ENCODE peak calls at places on chromosome X, in four cellular contexts. U is HepG2, Z is WTC11, Y is K562. G is an unnamed sample.

GRCh38 chrX:135543924-135544323 is 23.5 kb downstream of the INTS6L start:
- DNase-seq in U (no peak), Z (peak), Y (peak), G (no peak)

GRCh38 chrX:133986008-133986683 is 752 bp upstream of the GPC3 start:
- DNase-seq in U (no peak), Z (no peak), Y (no peak), G (no peak)

GRCh38 chrX:64975491-64975890 is 759 bp downstream of the ZC4H2 start:
- DNase-seq in U (peak), Z (peak), Y (no peak), G (peak)

GRCh38 chrX:46308106-46308505 is 237.1 kb downstream of the ZNF674 start:
- DNase-seq in U (no peak), Z (no peak), Y (no peak), G (no peak)

GRCh38 chrX:148337873-148338272 is 162.5 kb upstream of the AFF2 start:
- DNase-seq in U (no peak), Z (no peak), Y (no peak), G (no peak)

GRCh38 chrX:53087378-53087777 is 5.2 kb downstream of the TSPYL2 start:
- DNase-seq in U (no peak), Z (no peak), Y (no peak), G (no peak)

GRCh38 chrX:151981129-151981528 is 6.7 kb upstream of the GABRE start:
- DNase-seq in U (no peak), Z (no peak), Y (no peak), G (no peak)

GRCh38 chrX:115679460-115679859 is 118.5 kb downstream of the PLS3 start:
- DNase-seq in U (peak), Z (no peak), Y (peak), G (peak)

GRCh38 chrX:139877710-139878414 is 55.0 kb downstream of the ATP11C start:
- DNase-seq in U (no peak), Z (no peak), Y (peak), G (no peak)

GRCh38 chrX:119042040-119042439 is 30.8 kb upstream of the CT47C1 start:
- DNase-seq in U (no peak), Z (no peak), Y (no peak), G (no peak)

GRCh38 chrX:130772313-130773140 is 130.5 kb downstream of the ENOX2 start:
- DNase-seq in U (peak), Z (no peak), Y (peak), G (peak)

GRCh38 chrX:45449982-45450381 is 249.3 kb upstream of the DIPK2B start:
- DNase-seq in U (no peak), Z (no peak), Y (no peak), G (no peak)

GRCh38 chrX:30904632-30905031 is 15.6 kb upstream of the TAB3 start:
- DNase-seq in U (no peak), Z (no peak), Y (no peak), G (no peak)

GRCh38 chrX:23610491-23610890 is 56.8 kb upstream of the PRDX4 start:
- DNase-seq in U (no peak), Z (no peak), Y (no peak), G (no peak)

GRCh38 chrX:149643496-149643895 is 11.9 kb upstream of the TMEM185A start:
- DNase-seq in U (no peak), Z (no peak), Y (no peak), G (no peak)

GRCh38 chrX:71927040-71927439 is 16.4 kb downstream of the NHSL2 start:
- DNase-seq in U (no peak), Z (no peak), Y (no peak), G (no peak)

GRCh38 chrX:148722966-148723365 is 222.5 kb downstream of the AFF2 start:
- DNase-seq in U (no peak), Z (no peak), Y (no peak), G (no peak)

GRCh38 chrX:39196192-39197102 is 395.2 kb downstream of the MID1IP1 start:
- DNase-seq in U (no peak), Z (no peak), Y (peak), G (no peak)

GRCh38 chrX:46446727-46447378 is 98.4 kb downstream of the ZNF674 start:
- DNase-seq in U (peak), Z (peak), Y (peak), G (peak)

GRCh38 chrX:526295-527224 is 104.0 kb upstream of the SHOX start:
- DNase-seq in U (peak), Z (no peak), Y (no peak), G (no peak)

GRCh38 chrX:115259238-115259875 is 25.5 kb upstream of the LRCH2 start:
- DNase-seq in U (no peak), Z (no peak), Y (peak), G (peak)

GRCh38 chrX:131271274-131271673 is 17.8 kb downstream of the IGSF1 start:
- DNase-seq in U (no peak), Z (no peak), Y (no peak), G (no peak)

GRCh38 chrX:86002076-86002896 is 45.1 kb downstream of the CHM start:
- DNase-seq in U (peak), Z (peak), Y (peak), G (no peak)

GRCh38 chrX:11531226-11531625 is 134.5 kb downstream of the ARHGAP6 start:
- DNase-seq in U (no peak), Z (no peak), Y (peak), G (no peak)

GRCh38 chrX:130974323-130974722 is 71.3 kb upstream of the ENOX2 start:
- DNase-seq in U (no peak), Z (no peak), Y (peak), G (no peak)

GRCh38 chrX:133402042-133402453 is 13.2 kb downstream of the GPC4 start:
- DNase-seq in U (no peak), Z (no peak), Y (no peak), G (no peak)

GRCh38 chrX:110671068-110671803 is 124.4 kb downstream of the CHRDL1 start:
- DNase-seq in U (no peak), Z (no peak), Y (peak), G (no peak)

DNA sequence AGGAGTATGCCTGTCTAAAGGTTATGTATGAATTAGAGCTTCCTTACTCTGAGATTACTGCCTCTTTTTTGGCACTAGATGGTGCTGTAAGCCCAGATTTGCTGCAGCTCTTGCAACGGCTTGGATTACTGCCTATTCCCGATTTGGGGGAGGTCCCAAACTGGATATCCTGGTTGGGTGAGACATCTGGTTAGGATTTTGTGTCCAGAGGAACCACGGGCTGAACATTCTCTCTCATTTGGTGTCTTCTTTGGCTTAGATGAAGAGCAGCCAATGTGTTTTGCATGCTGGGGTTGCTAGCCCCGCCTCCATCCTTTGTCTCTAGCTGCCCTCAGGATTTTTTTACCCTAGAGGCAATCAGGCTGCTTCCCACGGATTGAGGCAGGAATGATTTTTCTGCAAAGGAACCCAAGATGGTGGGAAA is 31.9 kb downstream of the F8A1 start:
- DNase-seq in U (peak), Z (peak), Y (peak), G (peak)
- TF ChIP-seq ELF4 in U (no peak), Z (no peak), Y (no peak), G (no peak)

DNA sequence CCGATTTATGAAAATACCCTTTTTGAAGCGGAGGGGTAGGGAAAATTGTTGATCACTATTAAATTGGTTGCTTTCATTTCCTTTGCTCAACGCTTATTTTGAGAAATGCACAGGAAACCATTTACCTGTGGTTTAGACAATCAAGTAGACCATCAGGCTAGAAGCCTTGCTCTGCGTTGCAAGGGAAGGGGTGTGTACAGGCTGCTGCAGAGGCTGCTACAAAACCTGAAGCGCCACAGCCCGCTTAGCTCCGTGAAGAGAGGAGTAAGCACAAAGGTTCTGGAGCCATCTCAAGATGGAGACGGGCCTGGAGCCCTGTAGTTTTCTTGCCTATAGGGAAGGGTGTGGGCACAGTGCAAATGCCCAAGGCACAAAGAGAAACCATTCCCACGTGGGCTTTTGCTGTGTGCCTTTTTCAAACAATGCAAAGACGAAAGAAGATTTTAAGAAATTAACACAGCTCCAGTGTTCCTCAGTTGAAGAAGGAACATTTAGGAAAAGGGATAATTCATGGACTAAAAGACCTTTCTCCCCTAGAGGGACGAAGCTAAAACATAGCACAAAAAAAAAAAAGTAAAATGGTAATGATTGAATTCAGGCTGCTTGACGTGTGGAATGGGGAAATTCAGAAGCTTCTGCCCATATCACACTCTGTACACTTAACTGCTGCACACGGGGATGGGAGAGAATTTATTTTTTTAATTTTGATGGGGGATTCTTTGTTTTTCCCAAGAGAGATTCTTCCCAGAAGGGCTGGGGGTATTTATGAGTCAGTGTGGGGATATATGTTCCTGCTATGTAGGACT is 3.5 kb downstream of the TMSB4X start:
- DNase-seq in U (no peak), Z (peak), Y (peak), G (no peak)
- TF ChIP-seq ELF4 in U (no peak), Z (no peak), Y (peak), G (no peak)

DNA sequence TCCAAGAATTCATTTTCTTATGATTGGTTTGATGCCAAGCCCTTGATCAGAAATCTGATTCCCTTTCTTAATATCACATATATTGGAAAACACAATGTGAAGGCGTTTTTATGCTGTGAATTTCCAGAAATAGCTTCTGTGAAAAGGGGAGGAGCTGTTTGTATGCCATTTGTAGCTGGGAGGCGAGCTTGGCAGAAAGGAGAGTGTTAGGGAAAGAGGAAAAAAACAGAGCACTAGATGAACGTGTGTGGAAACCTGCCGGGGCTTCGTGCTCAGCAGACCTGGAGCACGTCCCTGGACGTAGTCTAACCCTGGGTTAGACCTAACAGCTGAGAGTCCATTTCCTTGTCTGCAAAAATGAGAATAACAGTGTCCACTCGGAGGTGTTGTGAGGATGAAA is 3.4 kb downstream of the CLCN4 start:
- DNase-seq in U (no peak), Z (no peak), Y (no peak), G (no peak)
- TF ChIP-seq ELF4 in U (no peak), Z (no peak), Y (no peak), G (no peak)

GRCh38 chrX:154382483-154383069 is 3.5 kb downstream of the EMD start:
- DNase-seq in U (no peak), Z (no peak), Y (no peak), G (no peak)
- TF ChIP-seq ELF4 in U (no peak), Z (no peak), Y (no peak), G (no peak)